ENCODE peak calls at places on chromosomes 2 and 18, in ten cellular contexts. C is right lobe of liver, M is AG04450, F is astrocyte, H is H9, X is RWPE1, L is astrocyte of the spinal cord, U is nephron progenitor cell, Q is esophagus squamous epithelium, O is HFFc6. S is an unnamed sample.

GRCh38 chr18:53489266-53489665 is 735.2 kb downstream of the MBD2 start:
- DNase-seq in O (no peak), M (no peak), Q (no peak), F (no peak), X (no peak), H (no peak), U (no peak), L (peak), C (no peak), S (no peak)

GRCh38 chr2:189830510-189830909 is 46.3 kb downstream of the PMS1 start:
- DNase-seq in F (no peak), M (no peak), L (no peak), H (no peak), O (no peak), C (no peak), U (no peak), X (no peak), Q (no peak), S (no peak)

GRCh38 chr18:28065031-28065792 is 111.7 kb downstream of the CDH2 start:
- DNase-seq in X (peak), L (peak), C (no peak), U (no peak), H (no peak), O (peak), Q (no peak), F (peak), M (peak), S (no peak)

GRCh38 chr2:55419236-55419513 is 481 bp downstream of the CCDC88A start:
- DNase-seq in Q (no peak), O (no peak), F (peak), U (no peak), H (peak), M (no peak), L (peak), C (no peak), X (peak), S (no peak)

GRCh38 chr2:234463626-234464290 is 33.1 kb downstream of the ARL4C start:
- DNase-seq in U (no peak), F (no peak), H (no peak), Q (no peak), X (peak), M (peak), L (no peak), C (no peak), O (no peak), S (no peak)

GRCh38 chr2:211068108-211068780 is 511.8 kb downstream of the CPS1 start:
- DNase-seq in C (no peak), H (no peak), U (no peak), F (no peak), L (no peak), X (no peak), Q (no peak), O (no peak), M (no peak), S (no peak)

GRCh38 chr18:60452424-60452823 is 79.8 kb upstream of the MC4R start:
- DNase-seq in M (no peak), L (peak), U (no peak), X (peak), F (peak), C (no peak), O (no peak), H (no peak), Q (no peak), S (no peak)

GRCh38 chr2:96097951-96098823 is 18.2 kb downstream of the ADRA2B start:
- DNase-seq in L (no peak), F (no peak), C (no peak), Q (no peak), O (no peak), U (no peak), H (peak), X (no peak), M (no peak), S (peak)

GRCh38 chr18:12516049-12516677 is 108.4 kb downstream of the PRELID3A start:
- DNase-seq in M (no peak), H (no peak), U (no peak), L (no peak), O (no peak), F (no peak), C (no peak), X (no peak), Q (no peak), S (no peak)

GRCh38 chr2:27566628-27567027 is 16.2 kb upstream of the ZNF512 start:
- DNase-seq in H (no peak), F (peak), X (peak), C (no peak), L (peak), Q (no peak), U (no peak), M (no peak), O (peak), S (no peak)

GRCh38 chr2:127455566-127456493 is 37.6 kb downstream of the PROC start:
- DNase-seq in X (no peak), O (no peak), M (no peak), H (peak), C (no peak), U (no peak), F (no peak), Q (no peak), L (no peak), S (no peak)

GRCh38 chr2:44945676-44946427 is 4.3 kb downstream of the SIX3 start:
- DNase-seq in M (no peak), Q (no peak), F (no peak), U (no peak), C (no peak), L (no peak), H (peak), O (no peak), X (no peak), S (no peak)
- TF ChIP-seq CTCF in M (no peak), Q (no peak), F (no peak), U (no peak), C (no peak), L (no peak), H (no peak), O (no peak), X (no peak), S (no peak)

GRCh38 chr2:54387592-54387991 is 68.5 kb upstream of the SPTBN1 start:
- DNase-seq in C (no peak), Q (no peak), O (no peak), F (peak), H (no peak), U (no peak), X (no peak), M (no peak), L (peak), S (no peak)
- TF ChIP-seq CTCF in C (no peak), Q (no peak), O (no peak), F (no peak), H (no peak), U (no peak), X (no peak), M (no peak), L (no peak), S (no peak)

DNA sequence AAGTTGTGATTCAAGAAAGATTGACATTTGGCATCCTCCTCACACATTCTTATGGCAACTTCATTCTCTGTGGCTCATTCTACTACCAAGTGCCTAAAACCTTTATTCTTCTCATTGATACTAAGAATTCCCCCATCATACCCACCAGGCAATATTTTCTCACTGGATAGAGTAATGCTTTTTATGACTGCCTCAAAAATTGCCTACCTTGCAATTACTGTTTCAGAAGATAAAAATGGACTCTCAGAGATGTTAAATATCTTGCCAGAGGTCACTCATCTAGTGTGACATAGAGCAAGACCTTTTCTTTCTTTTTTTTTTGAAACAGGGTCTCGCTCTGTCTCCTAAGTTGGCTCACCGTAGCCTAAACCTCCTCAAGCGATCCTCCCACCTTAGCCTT is 192.8 kb upstream of the KYNU start:
- DNase-seq in L (no peak), M (no peak), X (no peak), H (no peak), Q (no peak), U (no peak), O (no peak), F (no peak), C (no peak), S (no peak)
- TF ChIP-seq CTCF in L (no peak), M (no peak), X (no peak), H (no peak), Q (no peak), U (no peak), O (no peak), F (no peak), C (no peak), S (no peak)

DNA sequence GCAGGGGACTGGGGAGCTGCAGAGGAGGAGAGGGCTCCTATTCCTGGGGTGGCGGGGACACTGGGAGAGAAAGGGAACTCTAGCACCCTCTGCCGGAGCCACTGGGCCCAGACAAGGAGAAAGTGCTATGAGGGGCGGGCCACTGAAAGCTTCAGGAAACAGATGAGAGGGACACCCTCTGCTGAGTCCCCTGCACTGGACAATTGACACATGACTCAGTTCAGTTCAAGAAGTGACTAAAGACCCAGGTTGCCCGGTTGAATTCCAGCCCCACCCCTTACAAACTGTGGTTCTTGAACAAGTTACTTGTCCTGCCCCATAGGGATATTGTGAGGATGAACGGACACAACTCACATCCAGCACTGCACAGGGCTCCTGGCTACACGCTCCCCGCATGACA is 5.0 kb downstream of the RUFY4 start:
- DNase-seq in Q (no peak), M (no peak), H (peak), X (no peak), L (no peak), C (no peak), F (no peak), O (peak), U (peak), S (peak)
- TF ChIP-seq CTCF in Q (no peak), M (peak), H (peak), X (no peak), L (peak), C (no peak), F (peak), O (peak), U (peak), S (peak)

DNA sequence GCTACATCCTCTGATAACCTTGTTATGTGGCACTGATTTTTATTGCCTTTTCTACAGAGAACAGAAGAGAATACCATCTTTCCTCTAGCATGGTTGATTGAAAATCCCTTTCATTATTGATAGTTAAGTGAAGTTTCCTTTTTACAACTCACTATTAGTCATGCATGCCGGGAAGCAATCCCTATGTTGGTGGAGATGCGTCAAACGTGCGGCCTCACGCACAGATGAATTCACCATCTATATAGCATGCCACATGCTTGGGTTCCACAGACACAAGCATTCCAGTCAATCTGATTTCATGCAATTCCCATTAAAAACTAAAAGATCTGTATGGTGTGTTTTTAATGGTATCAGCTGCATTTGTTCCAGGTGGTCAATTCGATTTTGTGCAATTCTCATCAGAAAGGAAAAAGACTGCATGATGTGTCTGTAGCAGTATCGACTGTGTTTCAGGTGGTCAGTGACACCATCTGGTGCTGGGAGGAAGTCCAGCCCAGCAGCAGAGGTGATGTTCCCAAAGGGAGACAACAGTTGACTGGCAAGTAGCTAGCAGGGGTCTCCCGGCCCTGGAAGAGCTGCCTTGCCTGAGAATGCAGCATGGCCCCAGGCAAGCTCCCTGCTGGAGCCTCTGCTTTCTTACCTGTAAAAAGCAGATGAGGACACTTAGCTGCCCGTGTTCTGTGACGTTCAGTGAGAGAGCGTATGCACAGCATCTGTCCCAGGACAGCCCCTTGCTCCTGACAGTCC is 151.3 kb upstream of the NCK2 start:
- DNase-seq in L (no peak), O (no peak), H (peak), C (no peak), F (peak), X (peak), U (no peak), Q (no peak), M (no peak), S (no peak)
- TF ChIP-seq CTCF in L (no peak), O (no peak), H (peak), C (no peak), F (no peak), X (no peak), U (no peak), Q (no peak), M (no peak), S (no peak)

DNA sequence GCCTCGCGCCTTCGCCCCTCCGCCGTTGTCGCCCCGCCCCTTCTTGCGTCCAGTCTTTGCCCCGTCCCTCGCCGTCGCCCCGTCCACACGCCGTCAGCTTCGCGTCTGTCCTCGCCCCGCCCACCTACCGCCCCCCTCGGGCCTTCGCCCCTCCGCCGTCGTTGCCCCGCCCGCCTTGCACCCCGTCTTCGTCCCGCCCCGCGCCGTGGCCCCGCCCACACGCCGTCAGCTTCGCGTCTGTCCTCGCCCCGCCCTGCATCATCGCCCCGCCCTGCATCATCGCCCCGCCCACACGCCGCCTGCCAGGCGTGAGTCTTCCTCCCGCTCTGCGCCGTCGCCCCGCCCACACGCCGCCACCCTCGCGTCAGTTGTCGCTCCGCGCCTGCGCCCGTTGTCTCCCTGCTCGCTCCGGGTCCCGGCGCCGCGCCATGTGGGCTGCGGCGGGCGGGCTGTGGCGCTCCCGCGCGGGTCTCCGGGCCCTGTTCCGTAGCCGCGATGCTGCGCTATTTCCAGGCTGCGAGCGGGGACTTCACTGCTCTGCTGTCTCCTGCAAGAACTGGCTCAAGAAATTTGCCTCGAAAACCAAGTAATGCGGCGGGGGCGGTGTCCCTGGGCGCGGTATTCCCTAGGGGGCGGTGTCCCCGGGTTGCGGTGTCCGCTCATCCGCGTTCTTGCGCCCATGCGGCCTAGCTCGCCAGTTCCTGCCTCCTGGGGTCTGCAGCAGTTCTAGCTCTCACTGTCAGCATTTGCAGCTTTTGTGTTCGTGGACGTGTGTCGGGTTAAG is at the start of gene RBFA:
- DNase-seq in H (no peak), O (peak), M (peak), U (peak), F (peak), Q (peak), L (peak), X (peak), C (peak), S (peak)
- TF ChIP-seq CTCF in H (peak), O (peak), M (peak), U (no peak), F (no peak), Q (peak), L (peak), X (peak), C (peak), S (peak)

S was measured in CD14-positive monocyte.